ENCODE peak calls at places on chromosomes 12 and 14, in seven cellular contexts. One of them, this sample, is unnamed.

GRCh38 chr12:92784795-92785562 is 82.2 kb downstream of the PLEKHG7 start:
- DNase-seq in bronchial epithelial cell: peak
- DNase-seq in OCI-LY7: peak
- DNase-seq in pancreas: peak
- DNase-seq in testis: no peak
- DNase-seq in right lobe of liver: no peak
- DNase-seq in GM12865: peak
- DNase-seq in this sample: no peak

GRCh38 chr12:68958337-68958736 is 25.4 kb upstream of the CPM start:
- DNase-seq in right lobe of liver: no peak
- DNase-seq in bronchial epithelial cell: no peak
- DNase-seq in OCI-LY7: peak
- DNase-seq in testis: no peak
- DNase-seq in pancreas: no peak
- DNase-seq in GM12865: peak
- DNase-seq in this sample: no peak

GRCh38 chr14:78968249-78968648 is 798.1 kb downstream of the NRXN3 start:
- DNase-seq in testis: no peak
- DNase-seq in pancreas: no peak
- DNase-seq in right lobe of liver: no peak
- DNase-seq in OCI-LY7: no peak
- DNase-seq in bronchial epithelial cell: no peak
- DNase-seq in GM12865: no peak
- DNase-seq in this sample: no peak

GRCh38 chr14:90384543-90384911 is 12.3 kb upstream of the CALM1 start:
- DNase-seq in pancreas: no peak
- DNase-seq in right lobe of liver: no peak
- DNase-seq in OCI-LY7: no peak
- DNase-seq in GM12865: peak
- DNase-seq in bronchial epithelial cell: no peak
- DNase-seq in testis: no peak
- DNase-seq in this sample: no peak

GRCh38 chr12:131380220-131380957 is 330.5 kb upstream of the SFSWAP start:
- DNase-seq in OCI-LY7: no peak
- DNase-seq in GM12865: no peak
- DNase-seq in testis: peak
- DNase-seq in bronchial epithelial cell: no peak
- DNase-seq in right lobe of liver: no peak
- DNase-seq in pancreas: no peak
- DNase-seq in this sample: no peak

GRCh38 chr14:61524211-61524806 is 171.0 kb upstream of the HIF1A start:
- DNase-seq in OCI-LY7: no peak
- DNase-seq in GM12865: no peak
- DNase-seq in right lobe of liver: no peak
- DNase-seq in bronchial epithelial cell: peak
- DNase-seq in pancreas: no peak
- DNase-seq in testis: no peak
- DNase-seq in this sample: no peak

GRCh38 chr12:32377344-32378000 is 21.9 kb upstream of the FGD4 start:
- DNase-seq in testis: no peak
- DNase-seq in GM12865: no peak
- DNase-seq in right lobe of liver: no peak
- DNase-seq in bronchial epithelial cell: no peak
- DNase-seq in pancreas: no peak
- DNase-seq in OCI-LY7: no peak
- DNase-seq in this sample: no peak

GRCh38 chr12:13472690-13473089 is 276.2 kb downstream of the EMP1 start:
- DNase-seq in right lobe of liver: no peak
- DNase-seq in GM12865: peak
- DNase-seq in pancreas: no peak
- DNase-seq in testis: no peak
- DNase-seq in OCI-LY7: no peak
- DNase-seq in bronchial epithelial cell: peak
- DNase-seq in this sample: no peak

GRCh38 chr12:108461071-108461670 is 53.9 kb upstream of the FICD start:
- DNase-seq in right lobe of liver: no peak
- DNase-seq in pancreas: no peak
- DNase-seq in testis: no peak
- DNase-seq in GM12865: no peak
- DNase-seq in OCI-LY7: no peak
- DNase-seq in bronchial epithelial cell: no peak
- DNase-seq in this sample: no peak

GRCh38 chr12:100608776-100609175 is 35.3 kb downstream of the GAS2L3 start:
- DNase-seq in GM12865: no peak
- DNase-seq in right lobe of liver: no peak
- DNase-seq in testis: no peak
- DNase-seq in OCI-LY7: no peak
- DNase-seq in pancreas: no peak
- DNase-seq in bronchial epithelial cell: no peak
- DNase-seq in this sample: no peak

GRCh38 chr12:70354777-70355176 is 11.3 kb upstream of the KCNMB4 start:
- DNase-seq in OCI-LY7: no peak
- DNase-seq in GM12865: no peak
- DNase-seq in bronchial epithelial cell: no peak
- DNase-seq in testis: no peak
- DNase-seq in pancreas: no peak
- DNase-seq in right lobe of liver: no peak
- DNase-seq in this sample: no peak

GRCh38 chr12:90741611-90742010 is 213.4 kb downstream of the CCER1 start:
- DNase-seq in bronchial epithelial cell: no peak
- DNase-seq in right lobe of liver: no peak
- DNase-seq in GM12865: no peak
- DNase-seq in OCI-LY7: no peak
- DNase-seq in pancreas: no peak
- DNase-seq in testis: no peak
- DNase-seq in this sample: no peak

DNA sequence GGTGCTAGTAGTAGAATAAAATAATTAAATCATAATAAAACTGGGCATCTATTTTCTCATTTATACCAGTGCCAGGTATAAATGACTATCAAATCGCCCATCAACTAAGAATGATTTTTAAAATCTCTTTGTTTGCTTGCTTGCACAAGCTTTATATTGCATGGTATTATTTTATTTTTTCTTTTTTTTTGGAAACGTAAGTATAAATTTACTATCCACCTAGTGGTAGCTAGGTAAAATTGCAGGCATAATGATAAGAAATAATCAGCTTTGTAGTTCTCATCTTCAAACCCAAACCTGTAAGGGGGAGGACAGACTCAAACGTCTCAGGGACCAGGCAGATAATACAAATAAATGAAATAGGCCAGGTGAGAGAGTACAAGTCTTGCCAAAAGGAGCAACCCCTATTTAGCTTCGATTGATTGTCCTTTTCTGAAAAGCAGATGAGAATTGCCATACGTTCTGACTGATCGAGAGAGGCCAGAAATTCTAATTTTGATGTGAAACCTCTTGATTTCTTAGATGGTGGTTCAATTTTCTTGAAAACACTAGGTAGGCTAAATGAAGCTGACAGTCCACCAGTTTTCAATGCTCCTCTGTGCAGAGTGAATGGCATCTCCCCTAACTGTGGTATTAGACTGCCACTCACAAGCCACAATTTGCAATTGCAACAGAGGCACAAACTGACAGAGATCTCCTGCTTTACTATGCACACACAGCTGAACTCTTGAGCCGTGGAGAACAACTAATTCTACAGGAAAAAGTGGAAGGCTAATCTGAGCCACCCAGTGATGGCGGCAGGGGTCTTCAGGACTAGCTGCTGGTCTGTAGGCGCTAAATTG is 189.3 kb downstream of the DACT1 start:
- DNase-seq in testis: no peak
- DNase-seq in pancreas: no peak
- DNase-seq in right lobe of liver: no peak
- DNase-seq in GM12865: peak
- DNase-seq in bronchial epithelial cell: no peak
- DNase-seq in OCI-LY7: no peak
- DNase-seq in this sample: no peak
- TF ChIP-seq CTCF in testis: peak
- TF ChIP-seq CTCF in pancreas: no peak
- TF ChIP-seq CTCF in right lobe of liver: peak
- TF ChIP-seq CTCF in GM12865: peak
- TF ChIP-seq CTCF in bronchial epithelial cell: no peak
- TF ChIP-seq CTCF in OCI-LY7: peak
- TF ChIP-seq CTCF in this sample: no peak

GRCh38 chr12:125201940-125202339 is 136.7 kb downstream of the AACS start:
- DNase-seq in pancreas: no peak
- DNase-seq in bronchial epithelial cell: no peak
- DNase-seq in right lobe of liver: no peak
- DNase-seq in OCI-LY7: no peak
- DNase-seq in GM12865: no peak
- DNase-seq in testis: no peak
- DNase-seq in this sample: no peak

GRCh38 chr12:125198647-125199046 is 133.4 kb downstream of the AACS start:
- DNase-seq in OCI-LY7: no peak
- DNase-seq in pancreas: no peak
- DNase-seq in testis: no peak
- DNase-seq in GM12865: no peak
- DNase-seq in bronchial epithelial cell: no peak
- DNase-seq in right lobe of liver: no peak
- DNase-seq in this sample: no peak

GRCh38 chr12:125202421-125202820 is 137.2 kb downstream of the AACS start:
- DNase-seq in testis: no peak
- DNase-seq in OCI-LY7: no peak
- DNase-seq in pancreas: no peak
- DNase-seq in GM12865: no peak
- DNase-seq in right lobe of liver: no peak
- DNase-seq in bronchial epithelial cell: no peak
- DNase-seq in this sample: no peak

GRCh38 chr12:125206757-125207156 is 141.5 kb downstream of the AACS start:
- DNase-seq in GM12865: no peak
- DNase-seq in OCI-LY7: no peak
- DNase-seq in testis: no peak
- DNase-seq in pancreas: no peak
- DNase-seq in bronchial epithelial cell: no peak
- DNase-seq in right lobe of liver: no peak
- DNase-seq in this sample: no peak

DNA sequence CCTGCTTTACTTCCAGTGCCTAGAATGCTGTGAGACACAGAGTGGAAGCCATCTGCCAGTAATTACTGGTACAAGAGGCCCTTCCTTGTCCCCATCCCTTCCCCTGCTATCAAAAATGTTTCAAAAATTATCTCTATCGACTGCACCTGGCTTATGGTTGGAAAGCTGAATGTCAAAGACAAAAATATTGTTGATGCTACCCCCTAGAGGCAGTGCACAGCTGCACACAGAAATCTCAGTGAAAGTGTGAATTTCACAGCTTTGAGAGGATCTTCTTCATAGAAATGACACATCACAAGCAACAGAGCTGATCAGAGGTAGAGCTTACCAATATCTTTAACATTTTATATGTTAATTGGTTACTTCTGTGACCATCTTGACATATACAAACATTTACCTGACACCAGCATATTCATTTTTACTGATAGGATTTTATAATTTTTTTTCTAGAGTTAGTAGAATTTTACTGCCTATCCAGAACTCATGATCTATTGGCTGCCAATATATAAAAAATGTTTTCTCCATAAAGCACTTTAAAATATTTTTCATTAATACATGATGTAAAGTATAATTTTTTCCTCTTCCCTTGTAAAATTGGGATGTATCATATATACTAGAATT is 138.0 kb downstream of the AACS start:
- DNase-seq in testis: no peak
- DNase-seq in GM12865: no peak
- DNase-seq in bronchial epithelial cell: peak
- DNase-seq in OCI-LY7: peak
- DNase-seq in right lobe of liver: no peak
- DNase-seq in pancreas: no peak
- DNase-seq in this sample: no peak
- TF ChIP-seq CTCF in testis: peak
- TF ChIP-seq CTCF in GM12865: peak
- TF ChIP-seq CTCF in bronchial epithelial cell: peak
- TF ChIP-seq CTCF in OCI-LY7: peak
- TF ChIP-seq CTCF in right lobe of liver: peak
- TF ChIP-seq CTCF in pancreas: no peak
- TF ChIP-seq CTCF in this sample: no peak

DNA sequence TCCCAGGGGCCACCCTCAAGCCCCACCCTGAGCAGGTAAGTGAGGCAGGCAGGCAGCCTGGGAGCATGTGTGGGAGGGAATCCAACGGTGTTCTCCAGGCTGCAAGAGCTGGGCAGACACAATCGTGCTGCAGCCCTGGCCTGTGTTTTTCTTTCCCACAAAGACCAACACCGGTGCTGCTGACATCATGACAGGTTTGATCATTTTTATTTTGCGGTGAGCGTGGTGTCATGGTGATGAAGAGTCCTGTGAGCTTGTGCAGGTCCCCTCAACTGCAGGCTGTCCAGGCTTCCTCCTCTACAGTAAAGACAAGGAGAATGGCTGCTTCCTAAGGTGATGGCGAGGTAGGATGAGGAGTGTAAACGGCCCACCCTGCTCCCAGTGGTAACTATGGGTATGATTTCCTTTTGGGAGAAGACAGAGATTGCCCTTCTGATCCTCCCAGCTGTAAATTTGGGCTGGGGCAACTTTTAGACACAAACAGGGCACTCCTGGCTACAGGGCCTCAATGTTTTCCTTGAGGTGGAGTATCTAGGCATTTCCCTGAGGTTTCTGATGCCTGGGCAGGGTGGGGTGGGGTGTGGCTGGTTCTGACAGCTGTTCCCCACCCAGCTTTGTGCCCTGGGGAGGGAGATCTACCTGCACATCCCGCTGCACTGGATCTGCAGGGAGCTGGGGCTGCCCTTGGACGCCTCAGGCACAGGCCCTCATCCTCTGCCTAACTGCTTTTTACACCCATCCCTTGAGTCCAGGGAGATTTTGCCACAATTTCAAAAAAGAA is 109.1 kb downstream of the VCPKMT start:
- DNase-seq in right lobe of liver: no peak
- DNase-seq in OCI-LY7: peak
- DNase-seq in bronchial epithelial cell: peak
- DNase-seq in pancreas: no peak
- DNase-seq in testis: no peak
- DNase-seq in GM12865: no peak
- DNase-seq in this sample: no peak
- TF ChIP-seq CTCF in right lobe of liver: no peak
- TF ChIP-seq CTCF in OCI-LY7: peak
- TF ChIP-seq CTCF in bronchial epithelial cell: peak
- TF ChIP-seq CTCF in pancreas: no peak
- TF ChIP-seq CTCF in testis: no peak
- TF ChIP-seq CTCF in GM12865: no peak
- TF ChIP-seq CTCF in this sample: no peak

DNA sequence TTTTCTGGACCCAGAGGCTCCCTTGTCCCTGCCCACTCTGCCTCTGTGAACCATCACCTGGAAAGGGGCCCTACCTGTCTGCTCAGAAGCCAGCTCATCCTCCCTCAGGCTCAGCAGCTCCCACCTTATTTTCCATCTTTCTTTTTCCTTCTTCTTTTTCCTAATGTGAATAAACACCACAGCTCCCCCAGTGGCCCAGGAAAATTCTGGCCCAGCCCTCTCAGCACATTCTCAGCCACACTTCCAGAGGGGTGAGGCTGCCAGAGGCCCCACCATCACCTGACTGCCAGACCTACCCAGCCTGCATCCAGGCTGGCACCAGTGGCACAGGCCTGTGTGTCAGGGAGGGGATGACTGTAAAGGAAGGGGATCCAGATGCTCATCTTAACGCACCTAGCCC is 23.0 kb downstream of the ZFHX2 start:
- DNase-seq in right lobe of liver: no peak
- DNase-seq in pancreas: no peak
- DNase-seq in OCI-LY7: no peak
- DNase-seq in GM12865: no peak
- DNase-seq in bronchial epithelial cell: no peak
- DNase-seq in testis: no peak
- DNase-seq in this sample: no peak
- TF ChIP-seq CTCF in right lobe of liver: no peak
- TF ChIP-seq CTCF in pancreas: no peak
- TF ChIP-seq CTCF in OCI-LY7: peak
- TF ChIP-seq CTCF in GM12865: no peak
- TF ChIP-seq CTCF in bronchial epithelial cell: no peak
- TF ChIP-seq CTCF in testis: no peak
- TF ChIP-seq CTCF in this sample: no peak